ENCODE peak calls at places on chromosomes 12 and 14, in seven cellular contexts. One of them, this sample, is unnamed.

GRCh38 chr14:101126376-101127130 is 223.0 kb upstream of the RTL1 start:
- DNase-seq in AML-193: no peak
- DNase-seq in lower lobe of right lung: no peak
- DNase-seq in fibroblast of the aortic adventitia: no peak
- DNase-seq in osteocyte: peak
- DNase-seq in CD8-positive, alpha-beta memory T cell: peak
- DNase-seq in head of caudate nucleus: no peak
- DNase-seq in this sample: no peak

GRCh38 chr12:25769076-25769945 is 189.2 kb upstream of the RASSF8 start:
- DNase-seq in fibroblast of the aortic adventitia: peak
- DNase-seq in AML-193: no peak
- DNase-seq in lower lobe of right lung: no peak
- DNase-seq in CD8-positive, alpha-beta memory T cell: no peak
- DNase-seq in osteocyte: no peak
- DNase-seq in head of caudate nucleus: no peak
- DNase-seq in this sample: peak

GRCh38 chr14:50839048-50839447 is 8.1 kb upstream of the NIN start:
- DNase-seq in fibroblast of the aortic adventitia: no peak
- DNase-seq in head of caudate nucleus: no peak
- DNase-seq in CD8-positive, alpha-beta memory T cell: no peak
- DNase-seq in lower lobe of right lung: no peak
- DNase-seq in AML-193: no peak
- DNase-seq in osteocyte: no peak
- DNase-seq in this sample: no peak

GRCh38 chr14:103091041-103091882 is 3.3 kb upstream of the EXOC3L4 start:
- DNase-seq in lower lobe of right lung: peak
- DNase-seq in head of caudate nucleus: no peak
- DNase-seq in fibroblast of the aortic adventitia: peak
- DNase-seq in AML-193: peak
- DNase-seq in CD8-positive, alpha-beta memory T cell: peak
- DNase-seq in osteocyte: no peak
- DNase-seq in this sample: no peak

GRCh38 chr12:7695159-7695930 is at the start of gene GDF3:
- DNase-seq in CD8-positive, alpha-beta memory T cell: no peak
- DNase-seq in head of caudate nucleus: no peak
- DNase-seq in osteocyte: no peak
- DNase-seq in AML-193: no peak
- DNase-seq in lower lobe of right lung: no peak
- DNase-seq in fibroblast of the aortic adventitia: peak
- DNase-seq in this sample: no peak

GRCh38 chr12:49698619-49699545 is 8.3 kb downstream of the FMNL3 start:
- DNase-seq in osteocyte: no peak
- DNase-seq in AML-193: peak
- DNase-seq in lower lobe of right lung: no peak
- DNase-seq in CD8-positive, alpha-beta memory T cell: peak
- DNase-seq in fibroblast of the aortic adventitia: peak
- DNase-seq in head of caudate nucleus: no peak
- DNase-seq in this sample: peak

GRCh38 chr14:19800282-19801117 is 3.1 kb upstream of the OR4N2 start:
- DNase-seq in AML-193: no peak
- DNase-seq in lower lobe of right lung: no peak
- DNase-seq in osteocyte: no peak
- DNase-seq in head of caudate nucleus: no peak
- DNase-seq in CD8-positive, alpha-beta memory T cell: no peak
- DNase-seq in fibroblast of the aortic adventitia: no peak
- DNase-seq in this sample: no peak

GRCh38 chr12:25253371-25254068 is 2.8 kb upstream of the KRAS start:
- DNase-seq in AML-193: no peak
- DNase-seq in head of caudate nucleus: no peak
- DNase-seq in lower lobe of right lung: no peak
- DNase-seq in fibroblast of the aortic adventitia: no peak
- DNase-seq in osteocyte: no peak
- DNase-seq in CD8-positive, alpha-beta memory T cell: no peak
- DNase-seq in this sample: no peak

GRCh38 chr14:22685467-22685866 is 41.3 kb upstream of the OR6J1 start:
- DNase-seq in head of caudate nucleus: no peak
- DNase-seq in osteocyte: no peak
- DNase-seq in CD8-positive, alpha-beta memory T cell: no peak
- DNase-seq in AML-193: no peak
- DNase-seq in lower lobe of right lung: no peak
- DNase-seq in fibroblast of the aortic adventitia: no peak
- DNase-seq in this sample: no peak

GRCh38 chr12:42483534-42483857 is 106.0 kb downstream of the PRICKLE1 start:
- DNase-seq in fibroblast of the aortic adventitia: no peak
- DNase-seq in osteocyte: no peak
- DNase-seq in head of caudate nucleus: peak
- DNase-seq in CD8-positive, alpha-beta memory T cell: peak
- DNase-seq in AML-193: no peak
- DNase-seq in lower lobe of right lung: no peak
- DNase-seq in this sample: no peak

GRCh38 chr14:33509454-33509853 is 441.4 kb downstream of the EGLN3 start:
- DNase-seq in head of caudate nucleus: no peak
- DNase-seq in fibroblast of the aortic adventitia: no peak
- DNase-seq in CD8-positive, alpha-beta memory T cell: no peak
- DNase-seq in osteocyte: no peak
- DNase-seq in lower lobe of right lung: no peak
- DNase-seq in AML-193: no peak
- DNase-seq in this sample: no peak

GRCh38 chr14:67514650-67515385 is 18.3 kb upstream of the PLEKHH1 start:
- DNase-seq in fibroblast of the aortic adventitia: peak
- DNase-seq in osteocyte: no peak
- DNase-seq in head of caudate nucleus: peak
- DNase-seq in lower lobe of right lung: peak
- DNase-seq in AML-193: peak
- DNase-seq in CD8-positive, alpha-beta memory T cell: peak
- DNase-seq in this sample: no peak

GRCh38 chr14:37591941-37592287 is 3.1 kb downstream of the FOXA1 start:
- DNase-seq in lower lobe of right lung: no peak
- DNase-seq in AML-193: no peak
- DNase-seq in fibroblast of the aortic adventitia: no peak
- DNase-seq in CD8-positive, alpha-beta memory T cell: no peak
- DNase-seq in osteocyte: no peak
- DNase-seq in head of caudate nucleus: no peak
- DNase-seq in this sample: no peak

GRCh38 chr12:119601877-119602536 is 8.4 kb downstream of the TMEM233 start:
- DNase-seq in osteocyte: no peak
- DNase-seq in head of caudate nucleus: no peak
- DNase-seq in fibroblast of the aortic adventitia: no peak
- DNase-seq in AML-193: no peak
- DNase-seq in lower lobe of right lung: no peak
- DNase-seq in CD8-positive, alpha-beta memory T cell: no peak
- DNase-seq in this sample: no peak

GRCh38 chr14:63650336-63650952 is 8.8 kb upstream of the WDR89 start:
- DNase-seq in osteocyte: no peak
- DNase-seq in AML-193: no peak
- DNase-seq in CD8-positive, alpha-beta memory T cell: peak
- DNase-seq in head of caudate nucleus: no peak
- DNase-seq in lower lobe of right lung: peak
- DNase-seq in fibroblast of the aortic adventitia: peak
- DNase-seq in this sample: no peak

GRCh38 chr14:27040552-27040951 is 442.7 kb upstream of the NOVA1 start:
- DNase-seq in AML-193: no peak
- DNase-seq in head of caudate nucleus: no peak
- DNase-seq in lower lobe of right lung: no peak
- DNase-seq in fibroblast of the aortic adventitia: no peak
- DNase-seq in CD8-positive, alpha-beta memory T cell: no peak
- DNase-seq in osteocyte: no peak
- DNase-seq in this sample: no peak

GRCh38 chr12:100138048-100138907 is 4.4 kb downstream of the BLTP3B start:
- DNase-seq in lower lobe of right lung: no peak
- DNase-seq in osteocyte: no peak
- DNase-seq in AML-193: peak
- DNase-seq in CD8-positive, alpha-beta memory T cell: no peak
- DNase-seq in fibroblast of the aortic adventitia: peak
- DNase-seq in head of caudate nucleus: no peak
- DNase-seq in this sample: no peak

GRCh38 chr14:73097421-73097820 is 38.9 kb upstream of the PSEN1 start:
- DNase-seq in lower lobe of right lung: no peak
- DNase-seq in fibroblast of the aortic adventitia: no peak
- DNase-seq in osteocyte: no peak
- DNase-seq in AML-193: no peak
- DNase-seq in CD8-positive, alpha-beta memory T cell: no peak
- DNase-seq in head of caudate nucleus: peak
- DNase-seq in this sample: no peak

GRCh38 chr12:70671698-70672097 is 34.5 kb upstream of the PTPRB start:
- DNase-seq in CD8-positive, alpha-beta memory T cell: no peak
- DNase-seq in AML-193: no peak
- DNase-seq in osteocyte: no peak
- DNase-seq in head of caudate nucleus: no peak
- DNase-seq in lower lobe of right lung: no peak
- DNase-seq in fibroblast of the aortic adventitia: no peak
- DNase-seq in this sample: no peak

GRCh38 chr12:88450130-88450529 is 130.1 kb downstream of the KITLG start:
- DNase-seq in osteocyte: no peak
- DNase-seq in lower lobe of right lung: no peak
- DNase-seq in CD8-positive, alpha-beta memory T cell: no peak
- DNase-seq in AML-193: no peak
- DNase-seq in head of caudate nucleus: no peak
- DNase-seq in fibroblast of the aortic adventitia: peak
- DNase-seq in this sample: no peak

GRCh38 chr12:107320929-107321618 is 227.7 kb upstream of the CRY1 start:
- DNase-seq in head of caudate nucleus: peak
- DNase-seq in AML-193: peak
- DNase-seq in lower lobe of right lung: peak
- DNase-seq in fibroblast of the aortic adventitia: peak
- DNase-seq in osteocyte: no peak
- DNase-seq in CD8-positive, alpha-beta memory T cell: peak
- DNase-seq in this sample: no peak

GRCh38 chr12:85191-85666 is 18.7 kb downstream of the IQSEC3 start:
- DNase-seq in osteocyte: peak
- DNase-seq in lower lobe of right lung: no peak
- DNase-seq in head of caudate nucleus: peak
- DNase-seq in AML-193: no peak
- DNase-seq in CD8-positive, alpha-beta memory T cell: no peak
- DNase-seq in fibroblast of the aortic adventitia: no peak
- DNase-seq in this sample: no peak

GRCh38 chr12:31966558-31967205 is 7.5 kb downstream of the RESF1 start:
- DNase-seq in osteocyte: no peak
- DNase-seq in CD8-positive, alpha-beta memory T cell: no peak
- DNase-seq in AML-193: no peak
- DNase-seq in fibroblast of the aortic adventitia: peak
- DNase-seq in head of caudate nucleus: no peak
- DNase-seq in lower lobe of right lung: no peak
- DNase-seq in this sample: no peak

GRCh38 chr12:6771091-6771495 is 1.2 kb upstream of the LAG3 start:
- DNase-seq in CD8-positive, alpha-beta memory T cell: no peak
- DNase-seq in lower lobe of right lung: no peak
- DNase-seq in head of caudate nucleus: no peak
- DNase-seq in fibroblast of the aortic adventitia: no peak
- DNase-seq in AML-193: peak
- DNase-seq in osteocyte: no peak
- DNase-seq in this sample: no peak

GRCh38 chr12:45685680-45686079 is 43.8 kb upstream of the ARID2 start:
- DNase-seq in osteocyte: no peak
- DNase-seq in lower lobe of right lung: no peak
- DNase-seq in head of caudate nucleus: no peak
- DNase-seq in fibroblast of the aortic adventitia: no peak
- DNase-seq in CD8-positive, alpha-beta memory T cell: no peak
- DNase-seq in AML-193: no peak
- DNase-seq in this sample: no peak

GRCh38 chr14:103483600-103483999 is 39.0 kb downstream of the CKB start:
- DNase-seq in AML-193: no peak
- DNase-seq in CD8-positive, alpha-beta memory T cell: no peak
- DNase-seq in lower lobe of right lung: no peak
- DNase-seq in head of caudate nucleus: no peak
- DNase-seq in osteocyte: peak
- DNase-seq in fibroblast of the aortic adventitia: peak
- DNase-seq in this sample: peak

GRCh38 chr14:91368681-91369416 is 48.8 kb downstream of the CCDC88C start:
- DNase-seq in head of caudate nucleus: no peak
- DNase-seq in AML-193: no peak
- DNase-seq in fibroblast of the aortic adventitia: no peak
- DNase-seq in CD8-positive, alpha-beta memory T cell: peak
- DNase-seq in osteocyte: no peak
- DNase-seq in lower lobe of right lung: no peak
- DNase-seq in this sample: no peak

GRCh38 chr12:57850924-57851323 is 4.4 kb upstream of the CTDSP2 start:
- DNase-seq in osteocyte: no peak
- DNase-seq in head of caudate nucleus: peak
- DNase-seq in fibroblast of the aortic adventitia: no peak
- DNase-seq in CD8-positive, alpha-beta memory T cell: peak
- DNase-seq in lower lobe of right lung: no peak
- DNase-seq in AML-193: no peak
- DNase-seq in this sample: no peak

GRCh38 chr14:100307215-100308111 is 1.2 kb upstream of the SLC25A29 start:
- DNase-seq in AML-193: peak
- DNase-seq in lower lobe of right lung: peak
- DNase-seq in osteocyte: no peak
- DNase-seq in fibroblast of the aortic adventitia: no peak
- DNase-seq in CD8-positive, alpha-beta memory T cell: no peak
- DNase-seq in head of caudate nucleus: peak
- DNase-seq in this sample: no peak

GRCh38 chr12:107670999-107671643 is 14.5 kb upstream of the PWP1 start:
- DNase-seq in lower lobe of right lung: no peak
- DNase-seq in osteocyte: no peak
- DNase-seq in CD8-positive, alpha-beta memory T cell: no peak
- DNase-seq in head of caudate nucleus: no peak
- DNase-seq in AML-193: peak
- DNase-seq in fibroblast of the aortic adventitia: no peak
- DNase-seq in this sample: no peak

This sample was measured in kidney epithelial cell.